ENCODE peak calls at places on chromosomes 12 and 14, in nine cellular contexts. W is fibroblast of lung, I is esophagus squamous epithelium, B is neural progenitor cell, F is heart right ventricle, A is A673, S is lung, V is right lobe of liver, K is left ventricle myocardium inferior. O is an unnamed sample.

GRCh38 chr12:71439613-71440392 is at the start of gene LGR5:
- DNase-seq in S (no peak), K (peak; percentile 18), F (peak; percentile 17), V (peak; percentile 30), I (no peak), W (peak; percentile 48), A (peak; percentile 84), B (peak; percentile 87), O (no peak)

GRCh38 chr12:58530421-58531067 is 389.8 kb downstream of the LRIG3 start:
- DNase-seq in S (no peak), W (peak; percentile 95), K (no peak), B (no peak), F (no peak), V (no peak), I (no peak), A (no peak), O (no peak)

GRCh38 chr12:89138048-89138852 is 214.1 kb downstream of the DUSP6 start:
- DNase-seq in S (no peak), F (no peak), I (no peak), V (no peak), A (no peak), W (peak; percentile 52), B (no peak), K (no peak), O (no peak)

GRCh38 chr12:98671459-98671858 is 26.4 kb downstream of the APAF1 start:
- DNase-seq in I (no peak), A (no peak), B (no peak), V (no peak), F (no peak), K (no peak), S (no peak), W (no peak), O (no peak)

GRCh38 chr12:19967001-19967400 is 401.3 kb upstream of the PDE3A start:
- DNase-seq in I (no peak), B (no peak), W (peak; percentile 82), K (no peak), S (no peak), F (no peak), V (no peak), A (no peak), O (no peak)

GRCh38 chr12:88298761-88299242 is 156.7 kb downstream of the TMTC3 start:
- DNase-seq in S (no peak), W (peak; percentile 99), V (no peak), I (no peak), B (no peak), F (no peak), K (no peak), A (peak; percentile 66), O (no peak)

GRCh38 chr12:128587918-128588317 is 235.8 kb downstream of the SLC15A4 start:
- DNase-seq in K (no peak), A (no peak), F (no peak), B (no peak), V (no peak), W (no peak), I (no peak), S (no peak), O (no peak)

GRCh38 chr14:36254020-36254614 is 66.3 kb downstream of the MBIP start:
- DNase-seq in K (no peak), W (peak; percentile 12), S (no peak), B (peak; percentile 44), I (no peak), V (no peak), A (no peak), F (no peak), O (no peak)

GRCh38 chr12:85820117-85820516 is 16.1 kb downstream of the RASSF9 start:
- DNase-seq in K (no peak), F (no peak), I (no peak), W (no peak), V (no peak), A (no peak), B (no peak), S (no peak), O (no peak)

GRCh38 chr14:104101086-104101621 is 15.7 kb downstream of the ASPG start:
- DNase-seq in S (no peak), F (peak; percentile 3), K (peak; percentile 8), A (no peak), I (no peak), W (no peak), B (no peak), V (peak; percentile 20), O (peak; percentile 0)

GRCh38 chr14:105479438-105480164 is 5.0 kb downstream of the CRIP2 start:
- DNase-seq in K (no peak), A (no peak), I (no peak), V (no peak), F (peak; percentile 26), B (no peak), S (no peak), W (no peak), O (no peak)

GRCh38 chr14:49164074-49164473 is 422.1 kb downstream of the RPS29 start:
- DNase-seq in B (no peak), I (no peak), K (no peak), S (no peak), A (no peak), V (no peak), W (no peak), F (no peak), O (no peak)

GRCh38 chr12:65853489-65854157 is 29.3 kb downstream of the HMGA2 start:
- DNase-seq in K (no peak), B (no peak), S (no peak), A (no peak), I (no peak), V (no peak), F (no peak), W (peak; percentile 90), O (no peak)
- H3K27ac ChIP-seq in K (no peak overlapping the region), B (no peak overlapping the region), S (no peak overlapping the region), A (no peak overlapping the region), I (no peak overlapping the region), V (no peak overlapping the region), F (no peak overlapping the region), W (no peak overlapping the region), O (no peak overlapping the region)

DNA sequence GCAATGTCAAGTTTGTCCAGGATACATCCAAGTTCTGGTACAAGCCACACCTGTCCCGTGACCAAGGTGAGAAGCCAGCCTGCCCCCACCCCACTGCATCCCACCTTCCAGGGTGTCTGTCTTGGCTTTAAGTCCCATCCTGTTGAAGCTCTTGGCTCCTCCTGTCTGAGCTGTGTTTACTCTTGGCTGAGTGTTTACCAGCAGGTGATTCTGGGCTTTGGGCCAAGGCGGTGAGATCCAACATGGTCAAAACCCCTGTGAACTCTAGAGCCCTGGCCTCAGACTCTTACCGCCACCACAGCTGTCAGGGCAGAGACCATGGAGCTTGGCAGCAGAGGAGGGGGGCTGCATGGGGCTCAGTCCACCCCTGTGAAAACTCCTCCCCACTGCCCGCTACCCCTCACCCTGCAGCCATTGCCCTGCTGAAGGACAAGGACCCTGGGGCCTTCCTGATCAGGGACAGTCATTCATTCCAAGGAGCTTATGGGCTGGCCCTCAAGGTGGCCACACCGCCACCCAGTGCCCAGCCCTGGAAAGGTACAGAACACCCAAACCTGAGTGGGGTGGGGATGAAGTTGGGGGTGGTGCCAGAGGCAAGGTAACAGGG is 11.6 kb downstream of the TNS2 start:
- DNase-seq in B (peak; percentile 48), F (no peak), A (no peak), K (no peak), W (no peak), I (no peak), V (peak; percentile 90), S (peak; percentile 81), O (no peak)
- TF ChIP-seq CTCF in B (peak; percentile 45), F (no peak), A (peak; percentile 40), K (no peak), W (no peak), I (peak; percentile 5), V (no peak), S (no peak), O (no peak)

DNA sequence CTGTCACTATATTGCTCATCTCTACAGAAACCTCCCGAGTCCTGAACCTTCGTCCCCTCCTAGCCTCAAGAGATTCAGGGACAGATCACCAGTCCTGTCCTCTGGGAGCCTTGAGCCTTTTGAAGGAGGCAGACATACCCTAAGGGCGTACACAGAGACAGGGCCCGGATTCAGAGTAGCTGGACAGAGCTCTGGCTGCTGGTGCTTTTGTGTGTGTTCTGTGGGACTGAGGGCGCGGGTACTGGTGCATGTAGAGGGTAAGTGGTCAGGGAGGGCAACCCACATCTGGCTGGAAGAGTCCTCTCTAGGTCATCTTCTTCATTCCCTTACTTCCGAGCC is 16.6 kb downstream of the PPP1R1A start:
- DNase-seq in S (no peak), F (no peak), I (no peak), K (no peak), W (no peak), A (no peak), V (no peak), B (no peak), O (no peak)
- H3K27me3 ChIP-seq in S (no peaks in the 10 kb centered on the region), F (peaks cover 11% of the 10 kb centered on the region), I (no peaks in the 10 kb centered on the region), K (peaks cover 68% of the 10 kb centered on the region), W (no peaks in the 10 kb centered on the region), A (no peaks in the 10 kb centered on the region), V (no peaks in the 10 kb centered on the region), B (no peaks in the 10 kb centered on the region), O (no peaks in the 10 kb centered on the region)

GRCh38 chr12:49665384-49665783 is 41.8 kb downstream of the FMNL3 start:
- DNase-seq in F (no peak), B (no peak), S (no peak), K (no peak), W (peak; percentile 68), V (no peak), A (no peak), I (no peak), O (no peak)
- H3K27ac ChIP-seq in F (peak overlapping the region; percentile 86), B (no peak overlapping the region), S (no peak overlapping the region), K (peak overlapping the region; percentile 93), W (no peak overlapping the region), V (no peak overlapping the region), A (no peak overlapping the region), I (no peak overlapping the region), O (peak overlapping the region; percentile 97)

DNA sequence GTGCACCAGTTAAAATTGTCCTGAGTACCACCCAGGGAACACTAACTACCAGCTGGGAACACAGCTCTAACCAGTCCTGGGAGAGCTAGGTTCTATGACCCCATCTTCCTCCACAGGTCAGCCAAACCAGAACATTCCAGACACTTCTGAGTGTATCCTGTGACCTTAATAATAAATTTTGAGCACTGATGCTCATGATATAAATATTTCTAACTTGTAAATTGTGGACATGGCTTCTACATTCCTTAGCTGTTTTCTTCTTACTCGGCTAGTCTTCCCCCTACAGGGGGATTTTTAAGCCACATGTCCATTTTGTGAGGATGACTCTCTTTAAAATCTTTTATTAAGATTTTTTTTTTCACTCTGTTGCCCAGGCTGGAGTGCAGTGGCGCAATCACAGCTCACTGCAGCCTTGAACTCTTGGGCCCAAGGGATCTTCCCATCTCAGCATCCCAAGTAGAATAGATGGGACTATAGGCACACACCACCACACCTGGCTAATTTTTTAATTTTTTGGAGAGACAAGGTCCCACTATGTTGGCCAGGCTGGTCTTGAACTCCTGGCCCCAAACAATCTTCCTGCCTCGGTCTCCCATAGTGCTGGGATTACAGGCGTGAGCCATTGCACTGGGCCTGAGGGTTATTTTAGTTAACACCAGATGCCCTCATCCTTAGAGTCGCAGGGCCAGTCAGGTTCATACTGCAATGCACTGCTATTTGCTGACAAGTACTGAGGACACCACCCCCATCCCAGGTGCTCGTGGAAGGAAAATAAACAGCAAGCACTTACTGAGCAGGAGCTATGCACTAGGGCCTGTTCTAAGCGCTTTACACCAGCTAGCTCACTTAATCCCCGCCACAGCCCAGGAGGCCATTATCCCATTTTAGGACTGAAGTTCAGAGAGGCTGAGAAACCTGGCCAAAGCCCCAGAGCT is 142.6 kb upstream of the NCOR2 start:
- DNase-seq in V (no peak), B (no peak), F (no peak), S (peak; percentile 67), W (peak; percentile 81), I (no peak), K (no peak), A (no peak), O (no peak)
- TF ChIP-seq CTCF in V (no peak), B (no peak), F (no peak), S (no peak), W (peak; percentile 38), I (no peak), K (no peak), A (no peak), O (no peak)

GRCh38 chr12:117204146-117204545 is 13.9 kb upstream of the FBXO21 start:
- DNase-seq in W (no peak), S (no peak), A (no peak), B (no peak), V (no peak), F (no peak), K (no peak), I (no peak), O (no peak)
- H3K27me3 ChIP-seq in W (no peaks in the 10 kb centered on the region), S (no peaks in the 10 kb centered on the region), A (no peaks in the 10 kb centered on the region), B (no peaks in the 10 kb centered on the region), V (no peaks in the 10 kb centered on the region), F (peaks cover 1% of the 10 kb centered on the region), K (peaks cover 87% of the 10 kb centered on the region), I (peaks cover 41% of the 10 kb centered on the region), O (no peaks in the 10 kb centered on the region)

O was measured in CD4-positive, alpha-beta T cell.